ENCODE peak calls at places on chromosomes 2 and 18, in five cellular contexts. G, U, A, X and K are unnamed samples.

GRCh38 chr18:49827996-49828395 is 14.7 kb upstream of the ACAA2 start:
- DNase-seq in G (no peak), U (no peak), X (no peak), A (no peak), K (no peak)

GRCh38 chr2:201858267-201858666 is 51.9 kb downstream of the CDK15 start:
- DNase-seq in X (no peak), U (no peak), A (no peak), G (no peak), K (no peak)

GRCh38 chr2:165787334-165787733 is 6.7 kb downstream of the GALNT3 start:
- DNase-seq in X (no peak), G (peak; percentile 12), U (no peak), A (no peak), K (no peak)

GRCh38 chr2:8684885-8685696 is 3.2 kb downstream of the ID2 start:
- DNase-seq in X (no peak), U (no peak), A (no peak), G (peak; percentile 50), K (no peak)

GRCh38 chr2:146143971-146144370 is 1624.1 kb upstream of the ZEB2 start:
- DNase-seq in X (no peak), A (no peak), U (peak; percentile 2), G (no peak), K (no peak)

GRCh38 chr2:233838251-233838650 is 16.1 kb downstream of the HJURP start:
- DNase-seq in U (no peak), A (no peak), G (no peak), X (no peak), K (no peak)

GRCh38 chr2:36335597-36335996 is 20.0 kb upstream of the CRIM1 start:
- DNase-seq in A (no peak), X (no peak), G (no peak), U (no peak), K (no peak)

GRCh38 chr2:24382363-24383021 is 22.2 kb upstream of the ITSN2 start:
- DNase-seq in G (peak; percentile 68), A (peak; percentile 79), X (peak; percentile 50), U (peak; percentile 39), K (peak; percentile 53)

GRCh38 chr18:35756506-35757117 is 175.1 kb downstream of the GALNT1 start:
- DNase-seq in U (peak; percentile 30), A (peak; percentile 75), G (peak; percentile 66), X (peak; percentile 30), K (peak; percentile 34)

GRCh38 chr2:228548230-228548629 is 366.7 kb upstream of the SPHKAP start:
- DNase-seq in A (no peak), X (no peak), U (peak; percentile 59), G (peak; percentile 33), K (no peak)

GRCh38 chr2:127565261-127566138 is 30.0 kb downstream of the MYO7B start:
- DNase-seq in U (no peak), A (no peak), X (no peak), G (no peak), K (no peak)

GRCh38 chr2:25445464-25445863 is 103.7 kb upstream of the DNMT3A start:
- DNase-seq in G (no peak), X (no peak), U (no peak), A (no peak), K (no peak)

GRCh38 chr2:171160119-171160629 is 519 bp downstream of the TLK1 start:
- DNase-seq in G (peak; percentile 69), U (peak; percentile 55), A (peak; percentile 69), X (peak; percentile 52), K (no peak)

GRCh38 chr2:102708847-102709559 is 52.8 kb upstream of the TMEM182 start:
- DNase-seq in U (peak; percentile 18), G (peak; percentile 70), X (peak; percentile 60), A (peak; percentile 77), K (no peak)

GRCh38 chr2:177543007-177543760 is 150.6 kb downstream of the AGPS start:
- DNase-seq in X (peak; percentile 30), U (peak; percentile 26), A (no peak), G (peak; percentile 92), K (peak; percentile 65)

GRCh38 chr2:111708478-111708877 is 175.5 kb downstream of the ANAPC1 start:
- DNase-seq in A (no peak), X (no peak), G (no peak), U (no peak), K (no peak)

GRCh38 chr18:80119111-80119510 is 10.0 kb downstream of the ADNP2 start:
- DNase-seq in X (no peak), U (no peak), G (no peak), A (no peak), K (no peak)

GRCh38 chr2:42975358-42975717 is 183.0 kb upstream of the HAAO start:
- DNase-seq in A (no peak), X (no peak), U (no peak), G (no peak), K (no peak)

GRCh38 chr2:23002234-23002633 is 382.7 kb upstream of the KLHL29 start:
- DNase-seq in X (no peak), A (no peak), G (no peak), U (no peak), K (no peak)

GRCh38 chr2:11420190-11420589 is 45.8 kb downstream of the E2F6 start:
- DNase-seq in U (no peak), G (no peak), A (no peak), X (no peak), K (no peak)

GRCh38 chr18:36519358-36519757 is 221.8 kb downstream of the FHOD3 start:
- DNase-seq in X (peak; percentile 44), U (no peak), G (peak; percentile 60), A (no peak), K (no peak)

GRCh38 chr2:54572636-54573531 is 116.8 kb downstream of the SPTBN1 start:
- DNase-seq in A (peak; percentile 25), X (no peak), G (peak; percentile 83), U (peak; percentile 23), K (no peak)